ENCODE peak calls at places on chromosome 18, in five cellular contexts. M, B, G, Q and C are unnamed samples.

GRCh38 chr18:2589345-2590060 is 18.1 kb downstream of the NDC80 start:
- DNase-seq in M (no peak), B (peak), G (peak), Q (no peak), C (peak)

GRCh38 chr18:34942276-34942675 is 98.9 kb upstream of the MAPRE2 start:
- DNase-seq in M (no peak), B (no peak), G (no peak), Q (no peak), C (no peak)

GRCh38 chr18:32280188-32280783 is 90.4 kb downstream of the MEP1B start:
- DNase-seq in M (no peak), B (no peak), G (no peak), Q (no peak), C (no peak)

GRCh38 chr18:24514439-24514838 is 54.0 kb downstream of the HRH4 start:
- DNase-seq in M (peak), B (peak), G (peak), Q (no peak), C (peak)

GRCh38 chr18:3665780-3666525 is 216.0 kb downstream of the TGIF1 start:
- DNase-seq in M (peak), B (peak), G (peak), Q (peak), C (peak)

GRCh38 chr18:48222118-48222517 is 187.1 kb downstream of the ZBTB7C start:
- DNase-seq in M (no peak), B (peak), G (peak), Q (no peak), C (peak)

GRCh38 chr18:56382541-56382940 is 255.9 kb downstream of the TXNL1 start:
- DNase-seq in M (no peak), B (no peak), G (no peak), Q (no peak), C (no peak)

GRCh38 chr18:40006553-40007073 is 1948.4 kb upstream of the PIK3C3 start:
- DNase-seq in M (no peak), B (no peak), G (no peak), Q (no peak), C (no peak)

GRCh38 chr18:65522907-65523306 is 227.9 kb upstream of the CDH7 start:
- DNase-seq in M (no peak), B (no peak), G (no peak), Q (no peak), C (no peak)

GRCh38 chr18:34978953-34979608 is 62.1 kb upstream of the MAPRE2 start:
- DNase-seq in M (peak), B (peak), G (peak), Q (peak), C (peak)

GRCh38 chr18:14768241-14768640 is 20.3 kb downstream of the ANKRD30B start:
- DNase-seq in M (no peak), B (no peak), G (no peak), Q (no peak), C (no peak)

GRCh38 chr18:63648241-63648640 is 4.2 kb upstream of the SERPINB4 start:
- DNase-seq in M (no peak), B (peak), G (peak), Q (no peak), C (no peak)

GRCh38 chr18:34773961-34774754 is 64.1 kb downstream of the DTNA start:
- DNase-seq in M (no peak), B (peak), G (no peak), Q (no peak), C (no peak)

GRCh38 chr18:3471141-3471648 is 21.2 kb downstream of the TGIF1 start:
- DNase-seq in M (no peak), B (no peak), G (no peak), Q (no peak), C (no peak)

GRCh38 chr18:48428494-48429177 is 19.5 kb upstream of the ZBTB7C start:
- DNase-seq in M (no peak), B (peak), G (no peak), Q (no peak), C (no peak)

GRCh38 chr18:9874730-9875129 is 11.0 kb upstream of the TXNDC2 start:
- DNase-seq in M (no peak), B (peak), G (peak), Q (no peak), C (no peak)

GRCh38 chr18:323253-323622 is 55.4 kb upstream of the THOC1 start:
- DNase-seq in M (no peak), B (no peak), G (peak), Q (no peak), C (no peak)

GRCh38 chr18:456361-456821 is 44.1 kb downstream of the COLEC12 start:
- DNase-seq in M (no peak), B (no peak), G (no peak), Q (no peak), C (no peak)

GRCh38 chr18:68417826-68418225 is 297.1 kb downstream of the TMX3 start:
- DNase-seq in M (no peak), B (peak), G (peak), Q (no peak), C (no peak)

GRCh38 chr18:31487251-31488015 is 10.5 kb upstream of the DSG2 start:
- DNase-seq in M (no peak), B (peak), G (peak), Q (no peak), C (no peak)

GRCh38 chr18:76490701-76491171 is 4.3 kb downstream of the ZNF516 start:
- DNase-seq in M (peak), B (peak), G (peak), Q (peak), C (no peak)

GRCh38 chr18:50473896-50474295 is 86.0 kb upstream of the MAPK4 start:
- DNase-seq in M (no peak), B (no peak), G (no peak), Q (no peak), C (no peak)

GRCh38 chr18:27473359-27473758 is 288.3 kb upstream of the CHST9 start:
- DNase-seq in M (no peak), B (no peak), G (no peak), Q (no peak), C (no peak)